ENCODE peak calls at places on chromosome 12, in eight cellular contexts. One of them, this sample, is unnamed.

GRCh38 chr12:954736-955135 is 5.2 kb upstream of the RAD52 start:
- DNase-seq in memory B cell: no peak
- DNase-seq in central memory CD4-positive, alpha-beta T cell: no peak
- DNase-seq in iPS-NIHi11: no peak
- DNase-seq in sciatic nerve: no peak
- DNase-seq in NCI-H1048: no peak
- DNase-seq in GM20000: no peak
- DNase-seq in prostate gland: no peak
- DNase-seq in this sample: no peak

GRCh38 chr12:12156116-12156515 is 85.4 kb downstream of the BCL2L14 start:
- DNase-seq in memory B cell: no peak
- DNase-seq in central memory CD4-positive, alpha-beta T cell: no peak
- DNase-seq in iPS-NIHi11: no peak
- DNase-seq in sciatic nerve: no peak
- DNase-seq in NCI-H1048: no peak
- DNase-seq in GM20000: no peak
- DNase-seq in prostate gland: no peak
- DNase-seq in this sample: no peak

GRCh38 chr12:116454950-116455447 is 104.2 kb upstream of the MAP1LC3B2 start:
- DNase-seq in memory B cell: no peak
- DNase-seq in central memory CD4-positive, alpha-beta T cell: no peak
- DNase-seq in iPS-NIHi11: no peak
- DNase-seq in sciatic nerve: no peak
- DNase-seq in NCI-H1048: no peak
- DNase-seq in GM20000: no peak
- DNase-seq in prostate gland: no peak
- DNase-seq in this sample: no peak

GRCh38 chr12:49367381-49368239 is at the start of gene SPATS2:
- DNase-seq in memory B cell: peak; percentile 77
- DNase-seq in central memory CD4-positive, alpha-beta T cell: no peak
- DNase-seq in iPS-NIHi11: no peak
- DNase-seq in sciatic nerve: peak; percentile 96
- DNase-seq in NCI-H1048: no peak
- DNase-seq in GM20000: no peak
- DNase-seq in prostate gland: no peak
- DNase-seq in this sample: peak; percentile 30

GRCh38 chr12:113325938-113326337 is 9.0 kb downstream of the SLC8B1 start:
- DNase-seq in memory B cell: no peak
- DNase-seq in central memory CD4-positive, alpha-beta T cell: no peak
- DNase-seq in iPS-NIHi11: no peak
- DNase-seq in sciatic nerve: no peak
- DNase-seq in NCI-H1048: no peak
- DNase-seq in GM20000: no peak
- DNase-seq in prostate gland: no peak
- DNase-seq in this sample: no peak

GRCh38 chr12:65308001-65308400 is 29.5 kb downstream of the MSRB3 start:
- DNase-seq in memory B cell: no peak
- DNase-seq in central memory CD4-positive, alpha-beta T cell: no peak
- DNase-seq in iPS-NIHi11: no peak
- DNase-seq in sciatic nerve: no peak
- DNase-seq in NCI-H1048: no peak
- DNase-seq in GM20000: no peak
- DNase-seq in prostate gland: no peak
- DNase-seq in this sample: no peak

GRCh38 chr12:94714378-94714777 is 64.0 kb upstream of the TMCC3 start:
- DNase-seq in memory B cell: no peak
- DNase-seq in central memory CD4-positive, alpha-beta T cell: no peak
- DNase-seq in iPS-NIHi11: no peak
- DNase-seq in sciatic nerve: no peak
- DNase-seq in NCI-H1048: no peak
- DNase-seq in GM20000: no peak
- DNase-seq in prostate gland: no peak
- DNase-seq in this sample: no peak

GRCh38 chr12:124543591-124544310 is 23.7 kb downstream of the NCOR2 start:
- DNase-seq in memory B cell: peak; percentile 25
- DNase-seq in central memory CD4-positive, alpha-beta T cell: no peak
- DNase-seq in iPS-NIHi11: no peak
- DNase-seq in sciatic nerve: no peak
- DNase-seq in NCI-H1048: no peak
- DNase-seq in GM20000: no peak
- DNase-seq in prostate gland: no peak
- DNase-seq in this sample: peak; percentile 55

GRCh38 chr12:113120670-113121370 is 14.7 kb downstream of the RASAL1 start:
- DNase-seq in memory B cell: no peak
- DNase-seq in central memory CD4-positive, alpha-beta T cell: no peak
- DNase-seq in iPS-NIHi11: no peak
- DNase-seq in sciatic nerve: no peak
- DNase-seq in NCI-H1048: no peak
- DNase-seq in GM20000: no peak
- DNase-seq in prostate gland: no peak
- DNase-seq in this sample: no peak

GRCh38 chr12:31849090-31849687 is 110.0 kb upstream of the RESF1 start:
- DNase-seq in memory B cell: no peak
- DNase-seq in central memory CD4-positive, alpha-beta T cell: no peak
- DNase-seq in iPS-NIHi11: no peak
- DNase-seq in sciatic nerve: no peak
- DNase-seq in NCI-H1048: no peak
- DNase-seq in GM20000: no peak
- DNase-seq in prostate gland: no peak
- DNase-seq in this sample: peak; percentile 51

This sample was measured in KBM-7.